ENCODE peak calls at places on chromosomes 12 and 14, in four cellular contexts. One of them, this sample, is unnamed.

GRCh38 chr12:131090254-131091210 is 136.8 kb downstream of the ADGRD1 start:
- DNase-seq in effector CD8-positive, alpha-beta T cell: no peak
- DNase-seq in hippocampal formation: no peak
- DNase-seq in WTC11: peak
- DNase-seq in this sample: no peak

GRCh38 chr14:52089208-52089607 is 20.3 kb upstream of the NID2 start:
- DNase-seq in effector CD8-positive, alpha-beta T cell: no peak
- DNase-seq in hippocampal formation: no peak
- DNase-seq in WTC11: no peak
- DNase-seq in this sample: no peak

GRCh38 chr14:102927878-102928411 is 5.5 kb downstream of the AMN start:
- DNase-seq in effector CD8-positive, alpha-beta T cell: no peak
- DNase-seq in hippocampal formation: no peak
- DNase-seq in WTC11: peak
- DNase-seq in this sample: no peak

GRCh38 chr12:116278259-116278595 is 734 bp upstream of the MED13L start:
- DNase-seq in effector CD8-positive, alpha-beta T cell: no peak
- DNase-seq in hippocampal formation: no peak
- DNase-seq in WTC11: no peak
- DNase-seq in this sample: no peak

GRCh38 chr12:105468464-105468863 is 138.0 kb downstream of the C12orf75 start:
- DNase-seq in effector CD8-positive, alpha-beta T cell: no peak
- DNase-seq in hippocampal formation: no peak
- DNase-seq in WTC11: no peak
- DNase-seq in this sample: no peak

GRCh38 chr12:56631790-56632700 is 1.9 kb upstream of the BAZ2A start:
- DNase-seq in effector CD8-positive, alpha-beta T cell: peak
- DNase-seq in hippocampal formation: no peak
- DNase-seq in WTC11: peak
- DNase-seq in this sample: no peak

GRCh38 chr12:5739862-5740370 is 205.1 kb downstream of the ANO2 start:
- DNase-seq in effector CD8-positive, alpha-beta T cell: no peak
- DNase-seq in hippocampal formation: no peak
- DNase-seq in WTC11: no peak
- DNase-seq in this sample: no peak

GRCh38 chr12:401235-402126 is at the start of gene CCDC77:
- DNase-seq in effector CD8-positive, alpha-beta T cell: no peak
- DNase-seq in hippocampal formation: no peak
- DNase-seq in WTC11: peak
- DNase-seq in this sample: peak

GRCh38 chr14:96512602-96513397 is 10.6 kb downstream of the PAPOLA start:
- DNase-seq in effector CD8-positive, alpha-beta T cell: no peak
- DNase-seq in hippocampal formation: no peak
- DNase-seq in WTC11: no peak
- DNase-seq in this sample: no peak

GRCh38 chr14:75242546-75243273 is 35.9 kb upstream of the FOS start:
- DNase-seq in effector CD8-positive, alpha-beta T cell: no peak
- DNase-seq in hippocampal formation: no peak
- DNase-seq in WTC11: no peak
- DNase-seq in this sample: no peak

GRCh38 chr12:31603546-31604009 is 12.6 kb upstream of the DENND5B start:
- DNase-seq in effector CD8-positive, alpha-beta T cell: no peak
- DNase-seq in hippocampal formation: no peak
- DNase-seq in WTC11: no peak
- DNase-seq in this sample: peak

GRCh38 chr14:76550534-76550933 is 174.6 kb downstream of the ESRRB start:
- DNase-seq in effector CD8-positive, alpha-beta T cell: no peak
- DNase-seq in hippocampal formation: no peak
- DNase-seq in WTC11: no peak
- DNase-seq in this sample: no peak

GRCh38 chr12:53591301-53592206 is 34.6 kb downstream of the ATF7 start:
- DNase-seq in effector CD8-positive, alpha-beta T cell: no peak
- DNase-seq in hippocampal formation: peak
- DNase-seq in WTC11: no peak
- DNase-seq in this sample: no peak

GRCh38 chr12:107948675-107949074 is 174.2 kb downstream of the ASCL4 start:
- DNase-seq in effector CD8-positive, alpha-beta T cell: no peak
- DNase-seq in hippocampal formation: no peak
- DNase-seq in WTC11: no peak
- DNase-seq in this sample: no peak

GRCh38 chr12:105357162-105357691 is 26.7 kb downstream of the C12orf75 start:
- DNase-seq in effector CD8-positive, alpha-beta T cell: no peak
- DNase-seq in hippocampal formation: no peak
- DNase-seq in WTC11: no peak
- DNase-seq in this sample: no peak

This sample was measured in memory B cell.